ENCODE peak calls at places on chromosomes 13 and 19, in eight cellular contexts. D is GM04503; J is nephron progenitor cell; P is KG1; H is brain microvascular endothelial cell; E is HEK293T; Q is stimulated activated CD4-positive, alpha-beta T cell treated with anti-CD3 and anti-CD28 coated beads, Interleukin-12 subunit alpha, Interleukin-12 subunit beta, amount 100 ng/mL, for 48 hours; T is C1 segment of cervical spinal cord. W is an unnamed sample.
A peak's percentile ranks its signal among the peaks of the same experiment; 100 is the strongest.

GRCh38 chr19:15300533-15301194 is 31.7 kb downstream of the BRD4 start:
- DNase-seq in D (peak; percentile 68), J (no peak), P (no peak), H (peak; percentile 65), E (no peak), Q (no peak), T (no peak), W (no peak)

GRCh38 chr19:34733266-34733825 is 697 bp upstream of the ZNF181 start:
- DNase-seq in D (no peak), J (peak; percentile 42), P (peak; percentile 73), H (no peak), E (peak; percentile 32), Q (no peak), T (no peak), W (no peak)

GRCh38 chr19:28569132-28570114 is 643.5 kb downstream of the UQCRFS1 start:
- DNase-seq in D (no peak), J (peak; percentile 18), P (no peak), H (no peak), E (no peak), Q (no peak), T (no peak), W (no peak)

GRCh38 chr13:110156186-110157065 is 150.5 kb downstream of the COL4A1 start:
- DNase-seq in D (peak; percentile 25), J (no peak), P (no peak), H (no peak), E (no peak), Q (no peak), T (no peak), W (no peak)

GRCh38 chr19:47272448-47273312 is 2.0 kb upstream of the INAFM1 start:
- DNase-seq in D (no peak), J (no peak), P (no peak), H (no peak), E (peak; percentile 34), Q (peak; percentile 24), T (peak; percentile 67), W (no peak)

GRCh38 chr19:5321066-5321642 is 19.5 kb downstream of the PTPRS start:
- DNase-seq in D (no peak), J (no peak), P (no peak), H (no peak), E (no peak), Q (no peak), T (no peak), W (no peak)

GRCh38 chr13:24834902-24835510 is 71.0 kb downstream of the RNF17 start:
- DNase-seq in D (no peak), J (no peak), P (no peak), H (no peak), E (no peak), Q (no peak), T (no peak), W (no peak)

GRCh38 chr19:17932485-17933338 is at the start of gene CCDC124:
- DNase-seq in D (peak; percentile 46), J (peak; percentile 90), P (peak; percentile 89), H (peak; percentile 86), E (peak; percentile 94), Q (peak; percentile 88), T (peak; percentile 93), W (peak; percentile 77)

GRCh38 chr19:32624410-32624809 is 43.4 kb downstream of the PDCD5 start:
- DNase-seq in D (no peak), J (no peak), P (no peak), H (no peak), E (no peak), Q (no peak), T (no peak), W (no peak)